ENCODE peak calls at places on chromosomes 13 and 19, in nine cellular contexts. Q, U, P, Y, Z, N, G, X and M are unnamed samples. For H3K36me3, the result is how much of the 10 kb centered on the place peaks cover.

GRCh38 chr19:44539991-44540390 is 10.5 kb upstream of the CEACAM20 start:
- DNase-seq in Q (no peak), U (no peak), P (no peak), Y (no peak), Z (no peak), N (no peak), G (no peak), X (no peak), M (no peak)

GRCh38 chr19:15445807-15446376 is 3.9 kb downstream of the WIZ start:
- DNase-seq in Q (no peak), U (no peak), P (no peak), Y (no peak), Z (no peak), N (no peak), G (no peak), X (no peak), M (no peak)

GRCh38 chr19:48196933-48197665 is 26.6 kb downstream of the ZSWIM9 start:
- DNase-seq in Q (no peak), U (no peak), P (no peak), Y (peak), Z (no peak), N (peak), G (no peak), X (no peak), M (no peak)

GRCh38 chr13:63025741-63026140 is 1610.1 kb upstream of the PCDH20 start:
- DNase-seq in Q (no peak), U (no peak), P (no peak), Y (no peak), Z (no peak), N (no peak), G (no peak), X (no peak), M (no peak)

GRCh38 chr13:72983085-72983768 is 75.6 kb upstream of the KLF5 start:
- DNase-seq in Q (no peak), U (no peak), P (no peak), Y (no peak), Z (peak), N (no peak), G (no peak), X (no peak), M (peak)

GRCh38 chr19:14473073-14473790 is 1.9 kb downstream of the PTGER1 start:
- DNase-seq in Q (no peak), U (no peak), P (no peak), Y (peak), Z (no peak), N (peak), G (no peak), X (no peak), M (no peak)

GRCh38 chr19:13143135-13143534 is 7.0 kb downstream of the STX10 start:
- DNase-seq in Q (peak), U (no peak), P (no peak), Y (no peak), Z (no peak), N (no peak), G (no peak), X (no peak), M (peak)

GRCh38 chr13:40102854-40103253 is 447.4 kb downstream of the COG6 start:
- DNase-seq in Q (peak), U (no peak), P (peak), Y (no peak), Z (peak), N (no peak), G (no peak), X (no peak), M (peak)

GRCh38 chr19:2059422-2060201 is 8.6 kb upstream of the MKNK2 start:
- DNase-seq in Q (peak), U (peak), P (peak), Y (no peak), Z (peak), N (peak), G (no peak), X (no peak), M (peak)

GRCh38 chr19:43078311-43078710 is 4.2 kb downstream of the PSG2 start:
- DNase-seq in Q (peak), U (no peak), P (no peak), Y (no peak), Z (no peak), N (no peak), G (no peak), X (no peak), M (peak)

GRCh38 chr13:87302034-87302433 is 369.1 kb upstream of the SLITRK5 start:
- DNase-seq in Q (no peak), U (no peak), P (no peak), Y (no peak), Z (no peak), N (no peak), G (no peak), X (no peak), M (no peak)

GRCh38 chr13:35923347-35923746 is 207.8 kb downstream of the DCLK1 start:
- DNase-seq in Q (peak), U (no peak), P (peak), Y (no peak), Z (no peak), N (no peak), G (no peak), X (no peak), M (peak)

DNA sequence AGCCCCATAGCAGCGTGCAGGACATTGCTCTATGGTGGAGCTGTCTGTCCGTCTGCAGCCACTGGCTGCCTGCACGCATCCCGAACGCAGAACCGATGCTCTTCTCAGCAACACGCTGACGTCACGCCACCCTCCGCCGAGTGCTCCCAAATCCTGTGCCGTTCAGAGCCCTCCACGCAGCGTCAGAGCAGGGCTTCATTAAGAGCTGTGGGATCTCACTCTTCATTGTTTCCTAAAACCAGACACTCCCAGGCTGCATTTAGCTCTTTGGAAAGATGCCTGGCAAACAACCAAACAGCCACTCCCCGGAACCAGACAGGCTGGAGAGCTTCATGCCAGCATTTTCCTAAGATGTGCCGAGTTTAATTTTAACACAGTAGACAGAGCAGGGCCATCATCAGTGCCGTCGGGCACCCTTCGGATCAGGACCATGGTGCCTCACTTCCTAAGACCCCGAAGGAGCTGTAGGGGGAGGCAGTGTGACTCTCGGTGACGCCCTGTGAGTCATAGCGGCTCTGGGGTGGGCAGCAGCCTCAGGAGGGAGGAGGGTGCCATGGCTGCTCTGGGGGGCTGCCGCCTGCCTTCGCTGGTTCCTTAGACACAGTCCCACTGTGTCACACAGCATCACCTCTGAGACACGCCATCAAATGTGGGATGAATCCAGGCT is 131.5 kb upstream of the MCF2L start:
- DNase-seq in Q (no peak), U (no peak), P (no peak), Y (no peak), Z (no peak), N (no peak), G (no peak), X (no peak), M (peak)
- H3K36me3 ChIP-seq in Q (under half), U (under half), P (under half), Y (under half), Z (under half), N (under half), G (under half), X (under half), M (under half)

GRCh38 chr13:28406728-28407266 is 88.1 kb downstream of the FLT1 start:
- DNase-seq in Q (no peak), U (no peak), P (no peak), Y (no peak), Z (no peak), N (no peak), G (no peak), X (no peak), M (no peak)

GRCh38 chr13:28402057-28402381 is 92.9 kb downstream of the FLT1 start:
- DNase-seq in Q (no peak), U (no peak), P (no peak), Y (no peak), Z (no peak), N (no peak), G (no peak), X (no peak), M (no peak)

GRCh38 chr13:28396053-28396452 is 98.9 kb downstream of the FLT1 start:
- DNase-seq in Q (no peak), U (no peak), P (no peak), Y (no peak), Z (no peak), N (no peak), G (no peak), X (no peak), M (no peak)

DNA sequence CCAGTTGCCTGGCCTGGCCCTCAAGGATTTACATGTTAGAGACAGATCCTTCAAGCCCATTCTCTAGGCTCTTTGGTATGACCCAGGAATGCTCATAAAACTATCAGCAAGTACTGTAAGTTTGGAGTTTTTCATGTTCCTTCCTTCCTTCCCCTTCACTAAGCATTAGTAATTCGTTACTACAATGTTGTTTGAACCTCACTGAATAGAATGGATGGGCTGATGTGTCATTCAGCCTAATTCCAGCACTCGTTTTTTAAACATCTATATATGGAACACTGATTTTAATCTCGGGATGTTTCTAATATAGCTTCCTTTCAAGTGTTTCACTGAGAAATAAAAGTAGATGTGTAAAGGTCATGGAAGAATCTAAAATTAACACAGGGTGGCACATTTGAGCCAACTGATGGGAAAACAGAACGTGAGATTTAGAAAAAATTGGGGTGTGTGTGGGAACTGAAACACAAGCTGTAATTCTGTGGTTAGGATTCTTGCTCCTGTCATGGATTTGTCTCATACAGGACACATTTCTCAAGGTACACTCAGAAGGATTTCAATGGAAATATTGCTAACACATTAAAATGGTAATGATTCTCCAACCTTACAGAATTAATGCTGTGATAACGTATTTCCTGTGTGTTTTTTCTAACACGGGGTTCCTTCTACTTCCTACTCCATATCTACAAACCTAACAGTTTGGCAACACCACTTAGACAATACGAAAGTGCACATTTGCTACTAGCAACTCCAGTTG is 93.4 kb downstream of the FLT1 start:
- DNase-seq in Q (peak), U (no peak), P (no peak), Y (no peak), Z (no peak), N (no peak), G (no peak), X (no peak), M (peak)
- TF ChIP-seq EZH2phosphoT487 in Q (no peak), U (no peak), P (no peak), Y (no peak), Z (no peak), N (no peak), G (no peak), X (no peak), M (peak)

DNA sequence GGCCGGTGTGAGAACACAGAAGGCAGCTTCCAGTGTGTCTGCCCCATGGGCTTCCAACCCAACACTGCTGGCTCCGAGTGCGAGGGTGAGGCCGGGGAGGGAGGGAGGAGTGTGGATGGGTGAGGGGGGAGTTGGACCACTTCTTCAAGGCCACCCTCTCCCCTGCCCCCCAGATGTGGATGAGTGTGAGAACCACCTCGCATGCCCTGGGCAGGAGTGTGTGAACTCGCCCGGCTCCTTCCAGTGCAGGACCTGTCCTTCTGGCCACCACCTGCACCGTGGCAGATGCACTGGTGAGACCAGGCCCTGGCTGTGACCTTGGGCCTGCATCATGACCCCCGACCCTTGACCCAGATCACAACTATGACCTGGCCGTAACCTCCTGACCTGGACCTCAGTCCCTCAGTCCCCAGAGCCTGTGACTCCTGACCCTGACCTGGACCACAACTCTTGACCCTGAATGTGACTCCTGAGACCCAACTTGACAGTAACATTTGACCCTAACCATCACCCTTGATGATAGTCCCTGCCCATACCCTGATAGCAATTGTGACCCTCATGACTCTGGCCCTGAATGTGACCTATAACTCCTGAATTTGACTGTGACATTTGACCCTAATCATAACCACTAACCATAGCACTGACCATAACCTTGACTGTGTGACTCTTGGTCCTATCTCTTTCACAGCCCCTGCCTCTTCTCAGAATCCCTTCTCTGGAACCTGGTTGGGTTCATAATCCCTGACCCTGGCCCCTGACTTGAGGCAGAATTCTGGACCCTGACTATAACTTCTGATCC is 10.9 kb downstream of the LTBP4 start:
- DNase-seq in Q (no peak), U (no peak), P (no peak), Y (no peak), Z (no peak), N (no peak), G (no peak), X (no peak), M (no peak)
- H3K36me3 ChIP-seq in Q (under half), U (under half), P (under half), Y (under half), Z (under half), N (under half), G (under half), X (under half), M (under half)

GRCh38 chr13:61824168-61824567 is 408.5 kb upstream of the PCDH20 start:
- DNase-seq in Q (no peak), U (no peak), P (no peak), Y (no peak), Z (no peak), N (no peak), G (no peak), X (no peak), M (no peak)
- TF ChIP-seq EZH2phosphoT487 in Q (no peak), U (no peak), P (no peak), Y (no peak), Z (no peak), N (no peak), G (no peak), X (no peak), M (no peak)